ENCODE peak calls at places on chromosomes 12 and 14, in four cellular contexts. P is neural progenitor cell, J is H9, I is GM23338. Q is an unnamed sample.

GRCh38 chr12:48189331-48190125 is 6.1 kb downstream of the CCDC184 start:
- DNase-seq in P (peak), J (peak), I (peak), Q (peak)

GRCh38 chr14:91059576-91060471 is 617 bp downstream of the RPS6KA5 start:
- DNase-seq in P (peak), J (peak), I (peak), Q (peak)

GRCh38 chr12:107884769-107885694 is 110.5 kb downstream of the ASCL4 start:
- DNase-seq in P (peak), J (peak), I (peak), Q (peak)

GRCh38 chr14:47259796-47260195 is 415.6 kb downstream of the MDGA2 start:
- DNase-seq in P (no peak), J (no peak), I (no peak), Q (no peak)

GRCh38 chr12:26318661-26319068 is 123.3 kb downstream of the SSPN start:
- DNase-seq in P (no peak), J (no peak), I (no peak), Q (peak)

GRCh38 chr14:46399049-46399448 is 252.5 kb downstream of the RPL10L start:
- DNase-seq in P (no peak), J (no peak), I (no peak), Q (no peak)

GRCh38 chr12:3973269-3973884 is 100.2 kb upstream of the PARP11 start:
- DNase-seq in P (no peak), J (peak), I (no peak), Q (no peak)

GRCh38 chr12:98745578-98746391 is 100.7 kb downstream of the APAF1 start:
- DNase-seq in P (peak), J (peak), I (peak), Q (peak)

GRCh38 chr12:103930787-103931536 is 752 bp downstream of the HSP90B1 start:
- DNase-seq in P (peak), J (peak), I (peak), Q (peak)

DNA sequence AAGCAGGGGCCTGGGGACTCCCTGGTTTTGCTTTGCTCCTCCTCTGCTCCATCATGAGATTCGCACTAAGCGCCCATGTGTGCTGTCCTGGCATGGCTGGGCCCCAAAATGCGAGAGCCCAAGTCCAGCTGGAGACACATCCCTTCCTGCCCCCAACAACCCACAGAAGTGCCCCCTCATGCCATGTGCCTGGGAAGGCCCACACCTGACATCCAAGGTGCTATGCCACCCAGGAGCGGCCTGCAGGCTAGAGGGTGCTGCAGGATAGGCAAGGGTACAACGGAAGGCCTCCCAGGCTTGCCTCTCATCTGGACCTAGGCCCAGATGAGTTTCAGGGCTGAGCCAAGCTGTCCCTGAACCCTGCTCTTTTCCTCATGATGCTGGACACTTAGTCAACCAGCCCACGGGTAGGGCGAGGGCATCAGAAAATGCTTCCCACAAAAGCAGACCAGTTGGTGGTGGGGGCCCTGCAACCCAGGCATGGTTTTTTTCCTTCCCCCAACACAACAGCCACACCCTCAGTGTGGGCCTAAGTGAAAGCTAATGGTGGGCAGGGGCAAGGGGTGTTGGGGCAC is 13.2 kb upstream of the KRT80 start:
- DNase-seq in P (no peak), J (no peak), I (no peak), Q (no peak)
- H3K4me2 ChIP-seq in P (no peak), J (no peak), I (no peak), Q (no peak)

GRCh38 chr14:29092121-29092520 is 325.5 kb downstream of the FOXG1 start:
- DNase-seq in P (no peak), J (no peak), I (no peak), Q (no peak)
- H3K4me2 ChIP-seq in P (no peak), J (no peak), I (no peak), Q (no peak)

GRCh38 chr12:56375598-56376434 is 13.2 kb upstream of the APOF start:
- DNase-seq in P (no peak), J (no peak), I (no peak), Q (peak)
- H3K4me2 ChIP-seq in P (no peak), J (no peak), I (no peak), Q (peak)

DNA sequence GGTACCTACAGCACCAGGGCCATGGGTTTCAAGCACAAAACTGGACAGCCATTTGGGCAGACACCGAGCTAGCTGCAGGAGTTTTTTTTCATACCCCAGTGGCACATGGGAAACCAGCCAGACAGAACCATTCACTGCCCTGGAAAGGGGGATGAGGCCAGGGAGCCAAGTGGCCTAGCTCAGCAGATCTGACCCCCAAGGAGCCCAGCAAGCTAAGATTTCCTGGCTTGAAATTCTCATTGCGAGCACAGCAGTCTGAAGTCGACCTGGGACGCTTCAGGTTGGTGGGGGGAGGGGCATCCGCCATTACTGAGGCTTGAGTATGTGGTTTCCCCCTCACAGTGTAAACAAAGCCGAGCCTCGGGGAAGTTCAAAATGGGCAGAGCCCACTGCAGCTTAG is 81.2 kb upstream of the CCDC175 start:
- DNase-seq in P (no peak), J (no peak), I (peak), Q (no peak)
- H3K4me2 ChIP-seq in P (no peak), J (no peak), I (no peak), Q (no peak)

GRCh38 chr12:64663019-64663418 is 52.7 kb downstream of the RASSF3 start:
- DNase-seq in P (no peak), J (no peak), I (no peak), Q (no peak)

GRCh38 chr12:64670039-64670438 is 59.7 kb downstream of the RASSF3 start:
- DNase-seq in P (no peak), J (no peak), I (no peak), Q (peak)

GRCh38 chr12:64666054-64666914 is 56.0 kb downstream of the RASSF3 start:
- DNase-seq in P (no peak), J (no peak), I (no peak), Q (no peak)

GRCh38 chr12:64669270-64669842 is 59.1 kb downstream of the RASSF3 start:
- DNase-seq in P (no peak), J (peak), I (peak), Q (peak)

GRCh38 chr12:64665506-64665905 is 55.2 kb downstream of the RASSF3 start:
- DNase-seq in P (peak), J (peak), I (peak), Q (peak)
- H3K4me2 ChIP-seq in P (peak), J (no peak), I (no peak), Q (peak)

DNA sequence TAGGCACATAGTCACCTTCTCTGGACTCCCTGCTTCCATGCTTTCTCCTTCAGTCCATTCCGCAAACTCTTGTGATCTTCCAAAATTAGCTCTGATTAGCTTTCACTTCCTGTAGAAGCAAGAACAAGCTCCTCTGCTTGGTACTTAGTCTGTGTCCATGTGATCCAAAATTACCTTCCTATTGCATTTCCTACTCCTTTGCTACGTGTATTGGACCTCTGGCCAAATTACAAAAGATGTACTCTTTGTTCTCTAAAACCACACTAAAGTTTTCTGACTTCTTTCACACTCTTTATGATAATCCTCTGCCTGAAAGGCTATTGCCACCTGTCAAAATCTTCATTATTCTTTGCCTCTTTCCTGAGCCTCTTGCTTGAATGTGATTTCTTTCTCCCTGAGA is 786 bp upstream of the TSFM start:
- DNase-seq in P (no peak), J (no peak), I (no peak), Q (no peak)
- H3K4me2 ChIP-seq in P (no peak), J (no peak), I (no peak), Q (peak)

GRCh38 chr14:96928779-96929380 is 131.7 kb downstream of the VRK1 start:
- DNase-seq in P (no peak), J (no peak), I (no peak), Q (no peak)

GRCh38 chr14:96923003-96923402 is 125.8 kb downstream of the VRK1 start:
- DNase-seq in P (no peak), J (no peak), I (no peak), Q (no peak)

GRCh38 chr14:96929969-96930368 is 132.8 kb downstream of the VRK1 start:
- DNase-seq in P (no peak), J (no peak), I (no peak), Q (no peak)

GRCh38 chr14:96925422-96925821 is 128.2 kb downstream of the VRK1 start:
- DNase-seq in P (no peak), J (no peak), I (no peak), Q (no peak)

GRCh38 chr14:96926006-96926405 is 128.8 kb downstream of the VRK1 start:
- DNase-seq in P (no peak), J (no peak), I (no peak), Q (no peak)
- H3K4me2 ChIP-seq in P (no peak), J (no peak), I (no peak), Q (no peak)

Q was measured in Karpas-422.